ENCODE peak calls at places on chromosomes 6 and 20, in four cellular contexts. R is CD8-positive, alpha-beta memory T cell; D is effector memory CD4-positive, alpha-beta T cell; K is IMR-90. B is an unnamed sample. For H3K27me3, the result is how much of the 10 kb centered on the place peaks cover.

GRCh38 chr20:48735112-48735511 is 92.7 kb downstream of the PREX1 start:
- DNase-seq in R (no peak), D (no peak), K (no peak), B (no peak)

GRCh38 chr6:47146426-47147174 is 104.5 kb upstream of the ADGRF1 start:
- DNase-seq in R (no peak), D (no peak), K (peak), B (peak)

GRCh38 chr20:31915491-31916280 is 36.2 kb downstream of the PDRG1 start:
- DNase-seq in R (no peak), D (no peak), K (no peak), B (no peak)

GRCh38 chr6:16316741-16317251 is 78.4 kb downstream of the GMPR start:
- DNase-seq in R (peak), D (peak), K (peak), B (peak)

GRCh38 chr20:47620808-47621805 is 119.4 kb downstream of the NCOA3 start:
- DNase-seq in R (peak), D (no peak), K (peak), B (peak)

GRCh38 chr6:157186785-157187181 is 136.5 kb downstream of the TMEM242 start:
- DNase-seq in R (no peak), D (no peak), K (no peak), B (no peak)

GRCh38 chr20:53609501-53610445 is 16.1 kb upstream of the ZNF217 start:
- DNase-seq in R (peak), D (peak), K (peak), B (peak)

GRCh38 chr6:106511274-106512047 is 117.8 kb downstream of the RTN4IP1 start:
- DNase-seq in R (peak), D (no peak), K (no peak), B (peak)

GRCh38 chr20:33910056-33910455 is 83.7 kb upstream of the RALY start:
- DNase-seq in R (no peak), D (no peak), K (peak), B (peak)

GRCh38 chr6:136921936-136922679 is at the start of gene SLC35D3:
- DNase-seq in R (no peak), D (no peak), K (no peak), B (peak)

GRCh38 chr6:136921521-136921935 is 573 bp upstream of the SLC35D3 start:
- DNase-seq in R (no peak), D (no peak), K (no peak), B (peak)

GRCh38 chr6:136922680-136922996 is 537 bp downstream of the SLC35D3 start:
- DNase-seq in R (no peak), D (no peak), K (no peak), B (no peak)

GRCh38 chr6:136920216-136920857 is 1.8 kb upstream of the SLC35D3 start:
- DNase-seq in R (no peak), D (no peak), K (no peak), B (no peak)

DNA sequence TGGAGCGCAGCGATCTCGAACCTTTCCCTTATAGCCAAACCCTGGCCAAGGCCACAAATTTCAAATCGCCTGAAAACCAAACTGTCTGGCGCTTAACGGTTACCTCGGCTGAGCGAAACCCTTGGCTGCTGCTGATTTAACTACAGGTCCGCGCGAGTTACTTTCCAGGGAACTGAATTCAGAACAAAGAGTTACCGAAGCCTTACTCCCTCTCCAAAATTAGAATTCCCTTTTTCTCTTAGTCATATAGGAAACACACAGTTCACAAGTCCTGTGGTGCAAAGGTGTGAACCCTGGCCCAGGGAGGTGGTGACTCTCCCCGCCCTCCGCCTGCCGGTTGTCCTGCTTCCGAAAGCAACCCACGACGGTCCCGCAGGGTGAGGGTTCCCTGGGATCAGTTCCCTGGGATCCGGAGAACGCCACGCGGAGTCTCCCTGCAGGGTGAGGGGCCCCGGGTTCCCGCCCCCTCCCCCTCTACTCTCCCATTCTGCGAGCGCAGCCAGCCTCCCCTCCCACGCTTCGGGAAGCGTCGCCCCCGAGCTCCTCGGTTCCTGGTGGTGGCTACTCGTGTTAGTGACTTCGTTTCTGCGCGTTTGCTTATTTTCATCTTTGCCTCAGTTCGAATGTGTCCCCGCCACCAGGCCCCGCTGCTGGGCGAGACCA is 1.1 kb upstream of the SLC35D3 start:
- DNase-seq in R (no peak), D (no peak), K (no peak), B (peak)
- H3K27me3 ChIP-seq in R (under half), D (under half), K (under half), B (under half)

DNA sequence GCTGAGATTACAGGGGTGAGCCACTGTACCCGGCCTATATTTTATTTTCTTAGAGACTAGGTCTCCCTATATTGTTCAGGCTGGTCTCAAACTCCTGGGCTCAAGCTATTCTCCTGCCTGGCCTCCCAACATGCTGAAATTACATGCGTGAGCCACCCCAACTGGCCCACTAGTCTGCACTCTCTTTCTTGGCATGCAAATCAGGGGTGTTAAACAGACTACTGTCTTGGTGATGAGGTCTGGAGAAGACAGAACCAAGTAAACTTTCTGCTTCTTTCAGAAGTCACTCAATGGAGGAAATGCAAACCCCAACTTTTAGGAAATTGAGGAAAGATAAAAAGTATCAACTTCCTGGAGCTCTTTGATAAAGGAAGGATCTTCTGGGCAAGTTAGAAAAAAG is 8.0 kb upstream of the TUBB2B start:
- DNase-seq in R (no peak), D (no peak), K (no peak), B (no peak)
- H3K27me3 ChIP-seq in R (under half), D (under half), K (under half), B (half or more)

DNA sequence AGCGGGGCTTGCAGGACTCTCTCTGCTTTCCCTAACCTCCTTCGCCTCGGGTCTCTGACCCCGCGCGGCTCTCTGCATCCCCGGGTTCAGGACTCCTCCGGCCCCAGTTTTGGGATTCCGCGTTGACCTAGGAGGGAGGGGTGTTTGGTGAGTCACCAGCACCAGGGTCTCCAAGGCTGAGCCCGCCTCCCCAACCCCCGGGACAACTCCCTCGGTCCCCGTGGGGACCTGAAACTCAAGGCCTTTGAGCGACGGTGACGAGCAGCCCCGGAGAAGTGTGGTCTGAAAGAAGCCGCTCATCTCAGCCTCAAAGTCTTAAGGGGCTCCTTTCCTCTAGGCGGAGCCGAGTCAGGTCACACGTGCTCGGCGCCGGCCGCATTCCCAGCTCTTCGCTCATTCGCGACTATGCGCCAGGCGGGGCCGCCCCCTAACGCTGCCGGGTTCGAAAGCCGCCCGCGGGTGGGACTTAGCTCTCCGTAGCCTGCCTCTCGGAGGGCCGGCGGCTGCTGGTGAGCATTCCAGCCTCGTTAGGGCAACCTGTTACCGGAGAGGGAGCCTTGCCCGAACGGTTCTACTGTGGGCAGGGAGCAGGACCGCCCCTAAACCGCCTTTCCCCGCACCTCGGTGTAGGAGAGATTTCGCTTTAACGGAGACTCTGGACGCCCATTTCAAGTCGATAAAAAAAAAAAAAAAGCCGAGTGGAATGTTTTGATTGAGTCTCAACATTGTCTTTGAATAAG is 3.0 kb upstream of the PRDM13 start:
- DNase-seq in R (no peak), D (no peak), K (peak), B (peak)
- H3K27me3 ChIP-seq in R (half or more), D (half or more), K (half or more), B (half or more)

DNA sequence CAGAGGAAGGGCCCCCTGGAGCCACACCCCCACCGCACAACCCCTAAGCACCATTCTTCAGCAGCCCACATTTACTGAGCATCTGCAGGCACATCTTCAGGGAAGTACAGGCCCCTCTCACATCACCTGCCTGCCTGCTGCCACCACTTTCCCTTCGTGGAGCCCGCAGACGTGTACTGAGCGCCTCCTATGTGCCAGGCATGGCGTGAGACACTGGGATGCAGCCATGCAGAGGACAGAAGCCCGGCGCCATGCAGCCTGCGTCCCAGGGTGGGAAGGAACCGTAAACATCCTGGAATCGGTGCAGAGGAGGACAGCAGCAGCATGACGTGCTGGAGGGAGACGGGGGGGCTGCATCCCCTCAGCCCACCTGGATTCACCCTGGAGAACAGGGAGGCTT is 78.1 kb downstream of the GRM4 start:
- DNase-seq in R (no peak), D (no peak), K (no peak), B (no peak)
- H3K27me3 ChIP-seq in R (under half), D (under half), K (under half), B (half or more)

GRCh38 chr6:27206806-27207205 is 40.7 kb upstream of the PRSS16 start:
- DNase-seq in R (no peak), D (no peak), K (no peak), B (no peak)
- H3K27me3 ChIP-seq in R (under half), D (under half), K (under half), B (under half)

GRCh38 chr6:133247581-133247980 is 6.4 kb downstream of the EYA4 start:
- DNase-seq in R (no peak), D (no peak), K (no peak), B (no peak)
- H3K27me3 ChIP-seq in R (under half), D (under half), K (under half), B (under half)